ENCODE peak calls at places on chromosomes 1 and 21, in eight cellular contexts. T is GM12878, D is aorta, K is tibial nerve, X is thoracic aorta, E is neural progenitor cell, Z is left ventricle myocardium inferior, J is hepatocyte. B is an unnamed sample.

GRCh38 chr1:206797534-206798383 is 25.5 kb upstream of the IL10 start:
- DNase-seq in E (peak), T (no peak), D (no peak), Z (no peak), X (no peak), J (peak), K (no peak), B (no peak)

GRCh38 chr1:96660051-96660450 is 61.5 kb upstream of the PTBP2 start:
- DNase-seq in Z (no peak), J (no peak), D (no peak), X (no peak), T (no peak), K (no peak), E (no peak), B (no peak)

GRCh38 chr1:101781437-101781836 is 215.3 kb downstream of the OLFM3 start:
- DNase-seq in Z (no peak), K (no peak), J (peak), D (no peak), X (no peak), T (no peak), E (peak), B (peak)

GRCh38 chr1:183164350-183164749 is 21.7 kb upstream of the LAMC2 start:
- DNase-seq in K (no peak), X (no peak), E (no peak), T (no peak), D (no peak), J (peak), Z (no peak), B (no peak)

GRCh38 chr1:30198805-30199403 is 524.5 kb downstream of the MATN1 start:
- DNase-seq in Z (no peak), D (no peak), J (no peak), T (no peak), K (no peak), E (no peak), X (no peak), B (no peak)

GRCh38 chr1:190169311-190170067 is 308.2 kb downstream of the BRINP3 start:
- DNase-seq in X (no peak), T (no peak), K (no peak), J (no peak), Z (no peak), D (no peak), E (no peak), B (no peak)

GRCh38 chr1:206705187-206705586 is 20.5 kb downstream of the MAPKAPK2 start:
- DNase-seq in X (no peak), E (peak), J (peak), K (no peak), T (no peak), Z (no peak), D (peak), B (no peak)

GRCh38 chr21:27024316-27024715 is 57.4 kb upstream of the ADAMTS5 start:
- DNase-seq in E (no peak), K (no peak), X (no peak), T (no peak), D (no peak), J (no peak), Z (no peak), B (no peak)

GRCh38 chr1:214506972-214507431 is 44.4 kb downstream of the PTPN14 start:
- DNase-seq in K (no peak), X (no peak), T (no peak), Z (no peak), E (peak), J (peak), D (no peak), B (no peak)

GRCh38 chr21:33901421-33902288 is 13.9 kb downstream of the ATP5PO start:
- DNase-seq in E (peak), K (peak), J (peak), X (no peak), T (no peak), D (no peak), Z (no peak), B (no peak)

GRCh38 chr1:23598424-23598823 is 39.1 kb upstream of the ID3 start:
- DNase-seq in E (peak), X (no peak), D (no peak), T (no peak), Z (no peak), J (no peak), K (no peak), B (no peak)

GRCh38 chr1:145846191-145846590 is 761 bp downstream of the NUDT17 start:
- DNase-seq in X (no peak), Z (no peak), T (no peak), J (peak), D (peak), K (no peak), E (peak), B (no peak)

GRCh38 chr1:95742591-95743089 is 508.6 kb downstream of the RWDD3 start:
- DNase-seq in D (no peak), K (no peak), T (no peak), E (peak), J (peak), Z (peak), X (no peak), B (no peak)

GRCh38 chr1:156260896-156261295 is 13.0 kb upstream of the PAQR6 start:
- DNase-seq in Z (no peak), D (no peak), J (no peak), E (no peak), X (no peak), K (no peak), T (no peak), B (no peak)

GRCh38 chr1:28160677-28161328 is 15.7 kb downstream of the PTAFR start:
- DNase-seq in D (peak), T (no peak), Z (no peak), J (no peak), K (peak), E (no peak), X (no peak), B (no peak)

GRCh38 chr1:1080951-1081310 is 6.8 kb upstream of the RNF223 start:
- DNase-seq in J (no peak), D (no peak), T (no peak), Z (no peak), E (no peak), X (no peak), K (no peak), B (no peak)

GRCh38 chr1:116806245-116806644 is 52.0 kb downstream of the CD2 start:
- DNase-seq in E (no peak), X (no peak), D (no peak), J (no peak), K (no peak), Z (no peak), T (peak), B (no peak)

GRCh38 chr21:41667136-41667535 is 99.7 kb downstream of the RIPK4 start:
- DNase-seq in Z (no peak), E (no peak), X (no peak), T (no peak), K (no peak), D (no peak), J (no peak), B (no peak)

GRCh38 chr1:200346744-200347143 is 63.1 kb downstream of the ZNF281 start:
- DNase-seq in Z (no peak), D (no peak), E (no peak), X (no peak), J (no peak), T (no peak), K (no peak), B (no peak)

GRCh38 chr1:237875291-237875690 is 15.4 kb downstream of the ZP4 start:
- DNase-seq in J (no peak), Z (no peak), X (no peak), K (no peak), E (no peak), T (no peak), D (no peak), B (no peak)

GRCh38 chr1:46522184-46522968 is 29.1 kb downstream of the KNCN start:
- DNase-seq in T (no peak), X (no peak), Z (no peak), D (peak), E (peak), J (peak), K (peak), B (peak)

GRCh38 chr1:203628185-203628996 is 1.8 kb downstream of the ATP2B4 start:
- DNase-seq in T (no peak), K (peak), Z (peak), D (peak), E (peak), J (peak), X (no peak), B (peak)

GRCh38 chr1:76023669-76024407 is 50.7 kb upstream of the ST6GALNAC3 start:
- DNase-seq in K (no peak), Z (no peak), X (no peak), T (no peak), J (no peak), E (no peak), D (no peak), B (no peak)

GRCh38 chr1:42006836-42007235 is 88.1 kb upstream of the HIVEP3 start:
- DNase-seq in Z (no peak), D (no peak), J (no peak), K (no peak), E (no peak), T (no peak), X (no peak), B (no peak)

GRCh38 chr1:198088360-198089071 is 68.3 kb upstream of the NEK7 start:
- DNase-seq in K (no peak), Z (no peak), J (peak), D (no peak), X (no peak), E (peak), T (no peak), B (no peak)

GRCh38 chr1:16175610-16176553 is 20.0 kb upstream of the EPHA2 start:
- DNase-seq in K (peak), D (peak), Z (peak), X (peak), E (peak), J (peak), T (no peak), B (peak)

GRCh38 chr21:45979141-45979631 is 2.4 kb upstream of the COL6A1 start:
- DNase-seq in X (no peak), D (peak), K (no peak), J (no peak), T (no peak), Z (peak), E (no peak), B (no peak)

GRCh38 chr1:31580513-31580870 is 4.2 kb downstream of the TINAGL1 start:
- DNase-seq in Z (no peak), J (no peak), D (peak), K (no peak), X (no peak), E (no peak), T (no peak), B (no peak)
- H3K27ac ChIP-seq in Z (peak), J (peak), D (peak), K (peak), X (peak), E (no peak), T (no peak), B (no peak)

DNA sequence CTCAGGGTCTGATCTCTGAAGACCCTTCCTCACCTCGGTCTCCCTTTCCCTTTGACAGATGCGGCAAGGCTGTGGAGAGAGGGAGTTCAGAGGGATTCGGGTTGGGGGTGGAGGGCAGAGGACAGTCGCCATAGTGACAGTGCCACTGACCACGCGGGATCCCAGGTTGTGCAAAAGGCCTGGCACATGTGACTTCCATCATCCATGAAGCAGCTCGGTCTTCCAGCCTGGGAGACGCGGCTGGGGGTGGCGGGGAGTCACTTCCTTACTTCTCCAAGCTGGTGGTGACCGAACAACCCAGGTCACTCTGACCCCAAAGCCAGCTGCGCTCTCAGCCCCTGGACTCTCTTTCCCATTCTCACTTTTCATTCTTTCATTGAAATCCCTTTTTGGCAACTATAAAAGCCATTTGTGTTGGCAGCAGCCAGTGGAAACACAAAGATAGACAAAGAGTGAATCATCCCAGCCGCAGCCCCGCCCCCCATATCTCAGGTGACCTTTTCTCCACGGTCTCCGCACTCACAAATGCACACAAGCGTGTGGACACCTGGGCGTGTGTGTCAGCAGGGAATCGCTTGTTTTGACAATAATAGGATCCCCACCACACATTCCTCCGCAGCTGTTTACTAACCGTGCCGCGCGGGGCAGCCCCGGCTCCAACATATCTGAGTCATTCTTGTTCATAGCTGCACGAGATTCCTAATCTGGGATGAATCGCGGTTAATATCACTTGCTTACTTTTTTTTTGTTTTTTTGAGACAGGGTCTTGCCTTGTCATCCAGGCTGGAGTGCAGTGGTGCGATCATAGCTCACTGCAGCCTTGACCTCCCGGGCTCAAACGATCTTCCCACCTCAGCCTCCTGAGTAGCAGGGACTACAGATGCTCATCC is 68.3 kb downstream of the DHRS3 start:
- DNase-seq in E (peak), X (no peak), J (peak), T (no peak), D (peak), Z (peak), K (peak), B (no peak)
- H3K27ac ChIP-seq in E (no peak), X (peak), J (peak), T (no peak), D (no peak), Z (peak), K (peak), B (no peak)

DNA sequence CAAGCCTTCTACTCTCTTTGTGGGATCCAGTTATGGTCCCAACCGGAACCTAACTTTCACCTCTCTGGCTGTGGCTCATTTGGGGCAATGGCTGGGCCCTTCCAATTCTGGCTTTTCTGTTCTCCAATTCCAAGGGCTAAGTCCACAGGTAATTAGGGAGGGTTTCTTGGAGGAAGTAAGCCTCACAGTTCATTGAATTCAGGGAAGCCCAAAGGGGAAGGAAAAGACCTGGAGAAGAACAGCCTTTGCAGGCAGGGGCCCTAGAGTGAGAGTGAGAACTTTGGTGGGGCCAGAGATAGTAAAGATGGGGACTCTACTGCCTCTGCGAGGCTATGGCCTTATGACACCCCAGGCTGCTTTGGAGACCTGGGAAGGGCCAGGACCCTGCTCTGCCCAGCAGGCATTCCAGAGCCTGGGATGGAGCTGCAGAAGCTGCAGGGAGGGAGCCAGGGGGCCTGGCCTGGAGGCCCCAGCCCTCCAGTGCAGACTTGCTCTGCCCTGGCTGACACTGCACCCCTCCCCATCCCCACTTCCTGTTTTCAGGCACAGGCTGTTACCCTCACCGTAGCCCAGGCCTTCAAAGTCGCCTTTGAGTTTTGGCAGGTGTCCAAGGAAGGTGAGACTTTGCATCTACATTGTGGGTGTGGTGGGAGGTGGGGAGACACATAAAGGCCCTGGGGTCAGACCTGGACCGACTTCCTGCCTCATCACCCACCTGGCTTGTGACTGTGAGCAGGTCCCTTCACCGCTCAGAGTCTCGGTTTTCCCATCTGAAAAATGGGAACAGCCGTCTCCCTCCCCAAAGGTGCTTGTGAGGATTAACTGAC is 18.9 kb downstream of the LDLRAP1 start:
- DNase-seq in J (no peak), Z (no peak), X (no peak), K (no peak), D (no peak), E (no peak), T (peak), B (no peak)
- H3K27ac ChIP-seq in J (no peak), Z (peak), X (peak), K (peak), D (no peak), E (no peak), T (peak), B (peak)

GRCh38 chr1:89590341-89591080 is 42.4 kb upstream of the LRRC8C start:
- DNase-seq in Z (no peak), X (no peak), K (no peak), J (no peak), T (no peak), E (no peak), D (no peak), B (no peak)
- H3K27ac ChIP-seq in Z (peak), X (no peak), K (no peak), J (no peak), T (no peak), E (peak), D (no peak), B (peak)

DNA sequence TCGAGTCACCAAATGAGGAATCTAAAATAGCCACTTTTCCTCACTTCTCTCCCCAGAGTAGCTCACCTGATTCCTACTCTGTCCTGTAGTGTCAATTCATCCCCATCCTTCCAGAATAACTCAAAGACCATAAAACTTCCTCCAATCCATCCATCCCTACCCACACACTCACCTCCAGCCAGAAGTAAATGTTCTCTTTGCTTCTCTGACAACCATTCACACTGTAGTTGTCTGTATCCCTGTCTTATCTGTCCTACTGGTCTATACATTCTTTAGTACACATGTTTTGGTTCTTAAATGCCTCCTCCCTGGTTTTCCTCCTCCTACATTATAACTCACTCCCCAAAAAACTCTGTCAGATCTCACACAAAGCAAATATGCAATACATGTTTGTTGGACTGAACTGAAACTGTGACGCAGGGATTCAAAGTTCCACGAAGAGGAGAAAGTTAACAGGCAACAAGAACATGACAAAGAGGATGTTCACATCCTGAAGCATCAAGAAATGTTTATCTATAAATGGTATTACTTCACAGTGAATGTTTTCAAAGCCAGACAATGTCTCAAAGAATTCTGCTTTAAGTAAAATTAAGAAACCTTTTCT is 11.0 kb downstream of the TP53BP2 start:
- DNase-seq in E (no peak), T (no peak), Z (no peak), D (no peak), X (no peak), J (no peak), K (no peak), B (no peak)
- H3K27ac ChIP-seq in E (no peak), T (no peak), Z (peak), D (peak), X (peak), J (peak), K (no peak), B (no peak)

DNA sequence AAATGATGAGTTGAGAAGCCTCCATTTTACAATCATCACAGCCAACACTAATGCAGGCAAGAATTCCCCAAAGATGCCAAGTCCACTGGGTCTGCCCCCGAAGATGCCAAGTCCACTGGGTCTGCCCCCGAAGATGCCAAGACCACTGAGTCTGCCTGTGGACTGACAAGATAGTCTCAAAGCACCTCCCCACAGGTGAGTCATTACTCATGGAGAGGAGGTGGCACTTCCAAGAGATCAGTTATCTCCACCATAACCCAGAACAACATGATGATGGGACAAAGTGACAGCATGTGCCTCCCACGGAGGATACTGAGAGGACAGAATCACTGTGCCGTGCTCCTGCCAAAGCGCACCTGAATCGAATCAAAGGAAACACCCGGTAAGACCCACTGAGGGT is 4.8 kb downstream of the PTTG1IP start:
- DNase-seq in E (no peak), J (no peak), T (no peak), X (no peak), D (peak), K (no peak), Z (no peak), B (no peak)
- H3K27ac ChIP-seq in E (no peak), J (peak), T (no peak), X (peak), D (peak), K (peak), Z (peak), B (peak)

DNA sequence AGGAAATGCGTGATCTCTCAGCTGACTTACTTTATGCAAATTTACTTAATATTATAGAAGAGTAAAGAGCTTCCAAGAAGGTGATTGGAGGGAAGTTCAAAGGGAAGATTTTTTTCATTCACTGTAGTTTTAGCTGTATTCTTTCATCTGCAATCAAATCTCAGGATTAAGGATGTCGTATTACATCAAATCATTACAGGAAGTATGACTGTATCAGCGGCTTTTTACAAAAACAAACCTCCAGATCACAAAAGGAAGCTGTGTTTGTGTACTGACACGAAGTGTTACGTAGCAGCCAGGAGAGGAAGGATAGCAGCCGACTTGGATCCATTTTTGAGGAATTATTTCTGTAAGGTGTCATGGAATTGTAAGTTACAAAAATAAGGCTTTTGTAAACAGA is 49.6 kb downstream of the KCNJ15 start:
- DNase-seq in D (no peak), T (no peak), J (no peak), Z (no peak), K (no peak), X (no peak), E (no peak), B (no peak)
- H3K27ac ChIP-seq in D (no peak), T (no peak), J (no peak), Z (peak), K (no peak), X (peak), E (no peak), B (no peak)